ENCODE peak calls at places on chromosome 17, in nine cellular contexts. G is Kasumi-1; E is activated CD4-positive, CD25-positive, alpha-beta regulatory T cell; D is GM12865; K is T-helper 9 cell; V is ovary; C is NCI-H1105 treated with DMSO at 0.1 percent for 48 hours; R is heart right ventricle; A is naive thymus-derived CD8-positive, alpha-beta T cell. L is an unnamed sample.

GRCh38 chr17:76601042-76601441 is 15.4 kb upstream of the ST6GALNAC2 start:
- DNase-seq in K (no peak), C (no peak), E (no peak), R (no peak), A (no peak), D (no peak), G (no peak), V (no peak), L (no peak)

GRCh38 chr17:10394201-10394887 is 21.5 kb upstream of the MYH13 start:
- DNase-seq in G (no peak), D (peak), A (no peak), V (no peak), K (no peak), E (no peak), R (no peak), C (no peak), L (no peak)

GRCh38 chr17:28916302-28916934 is 13.5 kb upstream of the DHRS13 start:
- DNase-seq in V (no peak), E (no peak), K (no peak), G (peak), A (peak), R (no peak), D (peak), C (peak), L (peak)

GRCh38 chr17:78135858-78136500 is 5.4 kb downstream of the TMC8 start:
- DNase-seq in E (no peak), K (no peak), V (no peak), D (no peak), G (no peak), A (no peak), R (no peak), C (no peak), L (no peak)

GRCh38 chr17:65931246-65932149 is 260.4 kb downstream of the CEP112 start:
- DNase-seq in D (peak), E (no peak), C (no peak), R (peak), K (no peak), G (no peak), V (no peak), A (no peak), L (no peak)

GRCh38 chr17:35774499-35774898 is 13.8 kb downstream of the C17orf50 start:
- DNase-seq in R (peak), V (no peak), G (no peak), D (no peak), A (no peak), K (no peak), E (no peak), C (no peak), L (peak)

GRCh38 chr17:57915980-57916757 is 39.0 kb downstream of the CUEDC1 start:
- DNase-seq in D (no peak), V (no peak), A (no peak), C (no peak), E (no peak), K (no peak), G (no peak), R (no peak), L (no peak)

GRCh38 chr17:7955414-7956042 is 23.5 kb downstream of the CNTROB start:
- DNase-seq in K (no peak), V (no peak), C (no peak), D (no peak), R (no peak), E (no peak), A (no peak), G (no peak), L (no peak)

GRCh38 chr17:77318491-77319210 is 177.9 kb downstream of the SEC14L1 start:
- DNase-seq in V (peak), G (peak), D (no peak), R (no peak), K (no peak), C (no peak), A (no peak), E (no peak), L (peak)

GRCh38 chr17:37340804-37341203 is 35.0 kb upstream of the C17orf78 start:
- DNase-seq in V (no peak), K (no peak), R (no peak), C (no peak), E (no peak), G (no peak), A (no peak), D (no peak), L (no peak)

GRCh38 chr17:45228985-45229517 is 7.4 kb downstream of the FMNL1 start:
- DNase-seq in G (peak), R (peak), V (peak), E (peak), K (peak), D (peak), C (no peak), A (peak), L (peak)

L was measured in uterus.